ENCODE peak calls at places on chromosomes 16 and 17, in four cellular contexts. E, W, J and L are unnamed samples.
A peak's percentile ranks its signal among the peaks of the same experiment; 100 is the strongest.

GRCh38 chr17:76281573-76282371 is 16.6 kb downstream of the UBALD2 start:
- DNase-seq in E (no peak), W (no peak), J (no peak), L (no peak)

GRCh38 chr16:23974223-23974622 is 138.4 kb downstream of the PRKCB start:
- DNase-seq in E (no peak), W (no peak), J (no peak), L (peak; percentile 8)

GRCh38 chr16:11252482-11252931 is 3.5 kb downstream of the SOCS1 start:
- DNase-seq in E (no peak), W (no peak), J (no peak), L (no peak)

GRCh38 chr17:77420804-77421634 is 280.2 kb downstream of the SEC14L1 start:
- DNase-seq in E (peak; percentile 72), W (no peak), J (no peak), L (peak; percentile 68)

GRCh38 chr16:29991571-29991904 is 3.9 kb downstream of the HIRIP3 start:
- DNase-seq in E (no peak), W (no peak), J (no peak), L (no peak)

GRCh38 chr17:58360664-58361063 is 8.7 kb upstream of the SUPT4H1 start:
- DNase-seq in E (no peak), W (no peak), J (no peak), L (no peak)

GRCh38 chr17:56892333-56892732 is 21.5 kb downstream of the TRIM25 start:
- DNase-seq in E (no peak), W (no peak), J (no peak), L (no peak)

GRCh38 chr17:42017866-42018200 is 594 bp upstream of the DNAJC7 start:
- DNase-seq in E (no peak), W (no peak), J (no peak), L (peak; percentile 72)

GRCh38 chr16:1991588-1992474 is 2.1 kb downstream of the SYNGR3 start:
- DNase-seq in E (peak; percentile 84), W (peak; percentile 78), J (peak; percentile 90), L (peak; percentile 90)

GRCh38 chr17:10033982-10034381 is 128.9 kb upstream of the RCVRN start:
- DNase-seq in E (no peak), W (no peak), J (peak; percentile 60), L (no peak)

GRCh38 chr17:59620518-59621259 is 994 bp downstream of the CLTC start:
- DNase-seq in E (peak; percentile 59), W (no peak), J (peak; percentile 58), L (peak; percentile 54)

GRCh38 chr16:12544477-12545291 is 259.0 kb downstream of the CPPED1 start:
- DNase-seq in E (no peak), W (no peak), J (no peak), L (no peak)
- TF ChIP-seq CTCF in E (no peak), W (no peak), J (no peak), L (no peak)

GRCh38 chr17:32264823-32265191 is 825 bp upstream of the RHBDL3 start:
- DNase-seq in E (no peak), W (no peak), J (no peak), L (no peak)

GRCh38 chr17:32265896-32266388 is 310 bp downstream of the RHBDL3 start:
- DNase-seq in E (no peak), W (no peak), J (no peak), L (no peak)

GRCh38 chr17:32265192-32265895 is at the start of gene RHBDL3:
- DNase-seq in E (peak; percentile 89), W (no peak), J (no peak), L (no peak)

GRCh38 chr17:32261937-32262510 is 3.6 kb upstream of the RHBDL3 start:
- DNase-seq in E (no peak), W (no peak), J (no peak), L (no peak)

DNA sequence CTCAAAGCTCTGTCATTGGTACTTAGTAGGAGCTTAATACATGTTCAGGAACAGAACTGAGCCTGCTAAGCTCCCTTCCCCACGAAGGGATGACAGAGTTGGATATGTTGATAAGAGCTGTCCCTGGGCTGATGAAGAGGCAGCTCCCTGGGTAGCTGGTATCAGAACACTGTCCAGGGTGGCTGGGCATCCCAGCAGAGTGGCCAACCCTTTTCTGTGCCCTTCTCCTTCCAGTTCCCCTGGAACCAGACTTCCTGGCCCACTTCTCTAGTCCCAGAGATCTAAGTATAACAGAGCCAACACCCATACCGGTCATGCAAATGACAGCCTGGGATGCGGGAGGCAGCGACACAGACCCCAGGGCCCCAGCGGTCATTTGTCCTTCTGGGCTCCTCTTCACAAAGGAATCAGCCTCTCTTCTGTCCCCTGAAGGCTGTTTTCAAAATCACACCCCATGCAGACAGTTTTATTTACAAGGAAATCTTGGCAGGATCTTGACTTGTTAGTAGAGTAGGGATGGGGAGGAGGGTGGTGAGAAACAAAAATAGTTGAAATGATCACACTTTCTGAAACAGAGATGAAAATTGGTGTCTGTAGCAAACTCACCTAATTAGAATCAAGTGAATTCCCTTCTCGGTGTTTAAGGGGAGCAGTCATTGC is 1.4 kb upstream of the RHBDL3 start:
- DNase-seq in E (no peak), W (no peak), J (no peak), L (no peak)
- TF ChIP-seq CTCF in E (peak; percentile 20), W (no peak), J (no peak), L (no peak)

GRCh38 chr17:73956595-73957465 is 246.6 kb upstream of the RPL38 start:
- DNase-seq in E (peak; percentile 89), W (no peak), J (no peak), L (peak; percentile 34)
- TF ChIP-seq CTCF in E (no peak), W (no peak), J (no peak), L (no peak)

GRCh38 chr17:45279898-45280297 is 18.0 kb upstream of the SPATA32 start:
- DNase-seq in E (no peak), W (no peak), J (no peak), L (no peak)

GRCh38 chr17:45277992-45278391 is 16.1 kb upstream of the SPATA32 start:
- DNase-seq in E (no peak), W (no peak), J (no peak), L (no peak)

GRCh38 chr17:45274033-45274432 is 12.1 kb upstream of the SPATA32 start:
- DNase-seq in E (no peak), W (no peak), J (no peak), L (no peak)

GRCh38 chr17:45276031-45276430 is 14.1 kb upstream of the SPATA32 start:
- DNase-seq in E (no peak), W (no peak), J (no peak), L (no peak)

GRCh38 chr17:45277216-45277849 is 15.4 kb upstream of the SPATA32 start:
- DNase-seq in E (peak; percentile 67), W (peak; percentile 92), J (peak; percentile 95), L (peak; percentile 70)
- TF ChIP-seq CTCF in E (peak; percentile 71), W (peak; percentile 93), J (peak; percentile 93), L (peak; percentile 90)

GRCh38 chr17:36004604-36005003 is 3.3 kb upstream of the CCL15 start:
- DNase-seq in E (no peak), W (no peak), J (no peak), L (no peak)

GRCh38 chr17:36001862-36002603 is 680 bp upstream of the CCL15 start:
- DNase-seq in E (no peak), W (no peak), J (no peak), L (no peak)

GRCh38 chr17:36001109-36001735 is at the start of gene CCL15:
- DNase-seq in E (no peak), W (no peak), J (no peak), L (no peak)

GRCh38 chr17:36000730-36001108 is 634 bp downstream of the CCL15 start:
- DNase-seq in E (no peak), W (no peak), J (no peak), L (no peak)

DNA sequence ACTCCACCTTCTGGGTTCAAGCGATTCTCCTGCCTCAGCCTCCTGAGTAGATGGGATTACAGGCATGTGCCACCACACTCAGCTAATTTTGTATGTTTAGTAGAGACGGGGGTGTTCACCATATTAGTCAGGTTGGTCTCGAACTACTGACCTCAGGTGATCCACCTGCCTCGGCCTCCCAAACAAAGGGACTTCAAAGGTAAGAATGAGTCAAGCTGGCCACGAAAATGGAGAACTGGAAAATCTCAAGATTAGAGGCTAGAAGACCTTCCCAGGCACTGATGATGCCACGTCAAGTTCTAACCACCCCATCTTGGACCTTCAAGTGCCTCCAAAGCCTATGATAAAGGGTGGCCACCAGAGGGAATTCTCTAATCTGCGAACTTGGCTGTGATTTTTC is 1.3 kb upstream of the CCL15 start:
- DNase-seq in E (no peak), W (no peak), J (no peak), L (no peak)
- TF ChIP-seq CTCF in E (no peak), W (no peak), J (no peak), L (no peak)

DNA sequence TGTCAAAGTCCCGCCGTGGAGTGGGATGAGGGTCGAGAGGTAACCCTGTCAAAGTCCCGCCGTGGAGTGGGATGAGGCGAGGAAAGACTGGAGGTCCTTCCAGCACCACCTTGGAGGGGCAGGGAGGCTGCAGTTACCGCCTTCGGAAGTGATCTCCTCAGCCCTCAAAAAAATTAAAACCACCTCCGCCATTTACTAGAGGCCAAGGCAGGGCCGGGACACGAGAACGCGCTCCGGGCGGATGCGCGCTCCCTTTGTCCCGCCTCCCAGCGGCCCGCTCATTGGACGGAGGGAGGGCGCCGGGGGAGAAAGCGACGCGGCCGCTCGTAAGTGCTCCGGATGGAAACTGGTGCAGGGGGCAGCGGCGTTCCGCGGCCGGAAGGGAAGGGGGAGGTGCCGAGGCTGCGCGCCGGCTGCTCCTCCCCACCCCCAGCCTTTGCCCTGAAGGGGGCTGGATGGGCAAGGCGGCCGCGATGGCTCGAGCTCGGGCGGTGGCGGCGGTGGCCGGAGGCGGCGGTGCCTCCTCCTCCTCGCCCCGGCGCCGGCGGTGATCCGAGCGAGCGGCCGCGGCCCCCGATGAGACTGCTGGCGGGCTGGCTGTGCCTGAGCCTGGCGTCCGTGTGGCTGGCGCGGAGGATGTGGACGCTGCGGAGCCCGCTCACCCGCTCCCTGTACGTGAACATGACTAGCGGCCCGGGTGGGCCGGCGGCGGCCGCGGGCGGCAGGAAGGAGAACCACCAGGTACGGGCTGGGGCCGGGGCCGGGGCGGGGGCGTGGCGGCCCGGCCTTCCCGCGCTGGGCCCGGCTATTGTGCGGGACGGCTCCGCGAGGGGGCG is at the start of gene METTL9:
- DNase-seq in E (peak; percentile 96), W (peak; percentile 90), J (peak; percentile 93), L (peak; percentile 93)
- TF ChIP-seq CTCF in E (no peak), W (peak; percentile 57), J (peak; percentile 17), L (no peak)